ENCODE peak calls at places on chromosomes 6 and 20, in five cellular contexts. D is adrenal gland, V is GM04503, I is BJ, C is cardiac muscle cell. W is an unnamed sample.

GRCh38 chr6:75882734-75883133 is 133.7 kb downstream of the MYO6 start:
- DNase-seq in D (no peak), V (peak), I (peak), C (peak), W (no peak)

GRCh38 chr20:8913452-8913851 is 155.4 kb upstream of the PLCB4 start:
- DNase-seq in D (no peak), V (no peak), I (no peak), C (no peak), W (no peak)

GRCh38 chr20:46343358-46344357 is 35.4 kb upstream of the CDH22 start:
- DNase-seq in D (no peak), V (no peak), I (no peak), C (no peak), W (no peak)

GRCh38 chr20:57920971-57921370 is 211.2 kb upstream of the PMEPA1 start:
- DNase-seq in D (no peak), V (no peak), I (no peak), C (no peak), W (no peak)

GRCh38 chr6:155936551-155936950 is 480.9 kb upstream of the NOX3 start:
- DNase-seq in D (peak), V (no peak), I (no peak), C (no peak), W (no peak)

GRCh38 chr6:154593122-154593521 is 82.6 kb upstream of the CNKSR3 start:
- DNase-seq in D (no peak), V (no peak), I (no peak), C (no peak), W (no peak)

GRCh38 chr20:61520761-61521460 is 268.9 kb downstream of the CDH4 start:
- DNase-seq in D (no peak), V (peak), I (peak), C (peak), W (no peak)

GRCh38 chr20:45826381-45827019 is 612 bp downstream of the TNNC2 start:
- DNase-seq in D (no peak), V (no peak), I (no peak), C (peak), W (no peak)

GRCh38 chr6:150149146-150149545 is 6.3 kb downstream of the PPP1R14C start:
- DNase-seq in D (no peak), V (no peak), I (no peak), C (no peak), W (no peak)

GRCh38 chr6:2158596-2159271 is 86.7 kb downstream of the GMDS start:
- DNase-seq in D (no peak), V (no peak), I (no peak), C (peak), W (no peak)

GRCh38 chr6:27911953-27912446 is at the start of gene OR2B2:
- DNase-seq in D (no peak), V (no peak), I (no peak), C (no peak), W (no peak)

GRCh38 chr6:79134699-79135474 is 56.8 kb upstream of the PHIP start:
- DNase-seq in D (no peak), V (no peak), I (no peak), C (no peak), W (no peak)

GRCh38 chr20:43936805-43937204 is 22.2 kb downstream of the TOX2 start:
- DNase-seq in D (no peak), V (no peak), I (no peak), C (no peak), W (no peak)

GRCh38 chr6:169247991-169248390 is 5.7 kb downstream of the THBS2 start:
- DNase-seq in D (no peak), V (no peak), I (no peak), C (no peak), W (no peak)

GRCh38 chr20:38878798-38879197 is 47.4 kb upstream of the FAM83D start:
- DNase-seq in D (no peak), V (no peak), I (no peak), C (peak), W (no peak)

GRCh38 chr6:43181621-43181941 is 415 bp upstream of the CUL9 start:
- DNase-seq in D (no peak), V (no peak), I (no peak), C (no peak), W (no peak)

GRCh38 chr6:69729870-69730449 is 66.8 kb downstream of the LMBRD1 start:
- DNase-seq in D (no peak), V (no peak), I (no peak), C (peak), W (no peak)

GRCh38 chr6:167746377-167747151 is 80.1 kb upstream of the AFDN start:
- DNase-seq in D (no peak), V (no peak), I (no peak), C (no peak), W (no peak)

GRCh38 chr6:169785566-169785965 is 34.1 kb downstream of the ERMARD start:
- DNase-seq in D (no peak), V (no peak), I (no peak), C (no peak), W (no peak)

GRCh38 chr6:134217516-134218140 is 100.3 kb downstream of the SGK1 start:
- DNase-seq in D (no peak), V (peak), I (no peak), C (no peak), W (no peak)

GRCh38 chr6:33609019-33609418 is 12.1 kb upstream of the ITPR3 start:
- DNase-seq in D (no peak), V (no peak), I (no peak), C (no peak), W (no peak)

GRCh38 chr6:145116591-145117178 is 618.6 kb downstream of the EPM2A start:
- DNase-seq in D (no peak), V (no peak), I (no peak), C (no peak), W (no peak)

GRCh38 chr6:132445201-132445951 is 44.1 kb upstream of the MOXD1 start:
- DNase-seq in D (no peak), V (peak), I (peak), C (peak), W (no peak)

GRCh38 chr6:4133941-4134838 is 1.2 kb downstream of the ECI2 start:
- DNase-seq in D (peak), V (no peak), I (no peak), C (peak), W (no peak)